ENCODE peak calls at places on chromosome 11, in six cellular contexts. H is NCI-H1436 treated with DMSO at 0.1 percent for 48 hours; Q is activated T-helper 9 cell treated with anti-CD3 and anti-CD28 coated beads, Interleukin-2, amount 50 U/mL, for 16 hours; F is pancreas; X is lower leg skin; J is stimulated activated CD4-positive, alpha-beta T cell treated with anti-CD3 and anti-CD28 coated beads, TNF-alpha, amount 100 ng/mL, for 48 hours. N is an unnamed sample.
A peak's percentile ranks its signal among the peaks of the same experiment; 100 is the strongest.

GRCh38 chr11:10058356-10058755 is 235.7 kb downstream of the SBF2 start:
- DNase-seq in H (no peak), J (no peak), X (no peak), F (no peak), Q (no peak), N (no peak)

GRCh38 chr11:9172394-9172793 is 81.0 kb upstream of the SCUBE2 start:
- DNase-seq in F (no peak), J (no peak), H (no peak), X (no peak), Q (no peak), N (no peak)

GRCh38 chr11:25970726-25971508 is 361.0 kb upstream of the ANO3 start:
- DNase-seq in F (no peak), Q (no peak), H (no peak), X (no peak), J (no peak), N (no peak)

GRCh38 chr11:61349189-61349751 is 12.4 kb downstream of the CYB561A3 start:
- DNase-seq in Q (no peak), F (no peak), H (no peak), X (no peak), J (no peak), N (no peak)

GRCh38 chr11:1198766-1199688 is 23.8 kb upstream of the MUC5B start:
- DNase-seq in F (peak; percentile 51), Q (no peak), J (no peak), X (peak; percentile 81), H (no peak), N (no peak)

GRCh38 chr11:36672815-36673450 is 74.9 kb upstream of the RAG2 start:
- DNase-seq in X (no peak), H (no peak), Q (no peak), J (no peak), F (no peak), N (peak; percentile 29)

GRCh38 chr11:128598096-128598495 is 10.7 kb upstream of the ETS1 start:
- DNase-seq in F (no peak), Q (no peak), H (no peak), X (no peak), J (no peak), N (no peak)

GRCh38 chr11:73294604-73295003 is 13.5 kb upstream of the ARHGEF17 start:
- DNase-seq in J (no peak), H (no peak), F (no peak), Q (no peak), X (no peak), N (no peak)

GRCh38 chr11:120900642-120901041 is 123.3 kb upstream of the TBCEL start:
- DNase-seq in Q (no peak), J (no peak), F (no peak), X (no peak), H (no peak), N (peak; percentile 31)

GRCh38 chr11:72144807-72145565 is 9.5 kb downstream of the FOLR3 start:
- DNase-seq in Q (no peak), F (no peak), J (no peak), X (no peak), H (no peak), N (no peak)

GRCh38 chr11:78408619-78409018 is 9.0 kb downstream of the GAB2 start:
- DNase-seq in H (no peak), F (no peak), Q (no peak), J (no peak), X (no peak), N (no peak)

GRCh38 chr11:100923555-100923954 is 206.1 kb downstream of the PGR start:
- DNase-seq in J (no peak), H (no peak), Q (no peak), X (no peak), F (no peak), N (no peak)

GRCh38 chr11:8232849-8233606 is 30.6 kb downstream of the LMO1 start:
- DNase-seq in J (no peak), F (peak; percentile 22), Q (no peak), H (no peak), X (no peak), N (no peak)

GRCh38 chr11:90310210-90310609 is 87.4 kb upstream of the CHORDC1 start:
- DNase-seq in X (no peak), Q (no peak), H (no peak), J (no peak), F (no peak), N (no peak)

GRCh38 chr11:26025680-26026079 is 306.2 kb upstream of the ANO3 start:
- DNase-seq in F (no peak), Q (no peak), H (no peak), J (no peak), X (no peak), N (no peak)

GRCh38 chr11:122038543-122038942 is 77.5 kb downstream of the BLID start:
- DNase-seq in J (no peak), F (no peak), X (no peak), Q (no peak), H (no peak), N (peak; percentile 12)

GRCh38 chr11:19079643-19080440 is 19.3 kb upstream of the MRGPRX2 start:
- DNase-seq in Q (no peak), J (no peak), X (no peak), F (no peak), H (no peak), N (no peak)

GRCh38 chr11:134275534-134276395 is at the start of gene GLB1L3:
- DNase-seq in X (peak; percentile 86), Q (peak; percentile 68), J (peak; percentile 73), H (no peak), F (no peak), N (peak; percentile 76)

GRCh38 chr11:129331217-129331616 is 44.4 kb upstream of the BARX2 start:
- DNase-seq in X (no peak), F (no peak), H (no peak), Q (no peak), J (no peak), N (no peak)

N was measured in neural progenitor cell.